ENCODE peak calls at places on chromosomes 7 and 10, in nine cellular contexts. P is SJSA1, J is substantia nigra, X is DND-41, E is breast epithelium, U is heart right ventricle, G is small intestine, I is pancreas, K is Peyer's patch. C is an unnamed sample.

GRCh38 chr10:44366936-44367630 is 17.8 kb downstream of the CXCL12 start:
- DNase-seq in P (no peak), J (no peak), X (no peak), E (no peak), U (no peak), G (no peak), I (no peak), K (no peak), C (no peak)

GRCh38 chr10:94288361-94289116 is 74.2 kb downstream of the NOC3L start:
- DNase-seq in P (no peak), J (no peak), X (no peak), E (no peak), U (no peak), G (no peak), I (no peak), K (no peak), C (no peak)

GRCh38 chr7:93779115-93779514 is 111.4 kb downstream of the TFPI2 start:
- DNase-seq in P (no peak), J (no peak), X (no peak), E (no peak), U (no peak), G (no peak), I (no peak), K (no peak), C (no peak)

GRCh38 chr7:5356751-5357119 is 66.9 kb downstream of the TNRC18 start:
- DNase-seq in P (no peak), J (no peak), X (no peak), E (no peak), U (no peak), G (no peak), I (no peak), K (no peak), C (no peak)

GRCh38 chr7:7719235-7719634 is 828 bp upstream of the RPA3 start:
- DNase-seq in P (peak; percentile 22), J (no peak), X (peak; percentile 81), E (peak; percentile 37), U (no peak), G (peak; percentile 36), I (peak; percentile 63), K (no peak), C (peak; percentile 11)

GRCh38 chr7:119943932-119944600 is 328.9 kb upstream of the KCND2 start:
- DNase-seq in P (no peak), J (no peak), X (no peak), E (no peak), U (no peak), G (no peak), I (no peak), K (no peak), C (no peak)

GRCh38 chr7:1948377-1948796 is 278.3 kb downstream of the ELFN1 start:
- DNase-seq in P (no peak), J (no peak), X (no peak), E (no peak), U (peak; percentile 10), G (no peak), I (no peak), K (peak; percentile 37), C (no peak)

GRCh38 chr7:33186187-33186586 is 56.8 kb downstream of the BBS9 start:
- DNase-seq in P (no peak), J (no peak), X (no peak), E (no peak), U (no peak), G (no peak), I (no peak), K (no peak), C (no peak)

GRCh38 chr7:159143780-159144755 is 599 bp downstream of the VIPR2 start:
- DNase-seq in P (no peak), J (no peak), X (peak; percentile 53), E (peak; percentile 18), U (peak; percentile 57), G (no peak), I (peak; percentile 36), K (no peak), C (no peak)

GRCh38 chr7:94067506-94067905 is 63.4 kb upstream of the BET1 start:
- DNase-seq in P (no peak), J (no peak), X (no peak), E (no peak), U (no peak), G (no peak), I (no peak), K (no peak), C (no peak)

GRCh38 chr7:68258569-68258968 is 1261.9 kb downstream of the TYW1 start:
- DNase-seq in P (no peak), J (no peak), X (no peak), E (no peak), U (no peak), G (no peak), I (no peak), K (no peak), C (no peak)

GRCh38 chr10:1393481-1393880 is 337.3 kb downstream of the WDR37 start:
- DNase-seq in P (no peak), J (no peak), X (no peak), E (peak; percentile 3), U (no peak), G (no peak), I (no peak), K (no peak), C (no peak)

GRCh38 chr10:1394155-1394912 is 338.1 kb downstream of the WDR37 start:
- DNase-seq in P (no peak), J (no peak), X (no peak), E (no peak), U (no peak), G (no peak), I (no peak), K (no peak), C (no peak)

GRCh38 chr10:1395025-1395981 is 339.1 kb downstream of the WDR37 start:
- DNase-seq in P (no peak), J (no peak), X (no peak), E (no peak), U (no peak), G (no peak), I (no peak), K (no peak), C (no peak)

GRCh38 chr10:1392127-1392526 is 335.9 kb downstream of the WDR37 start:
- DNase-seq in P (no peak), J (no peak), X (no peak), E (peak; percentile 3), U (no peak), G (no peak), I (no peak), K (no peak), C (no peak)

DNA sequence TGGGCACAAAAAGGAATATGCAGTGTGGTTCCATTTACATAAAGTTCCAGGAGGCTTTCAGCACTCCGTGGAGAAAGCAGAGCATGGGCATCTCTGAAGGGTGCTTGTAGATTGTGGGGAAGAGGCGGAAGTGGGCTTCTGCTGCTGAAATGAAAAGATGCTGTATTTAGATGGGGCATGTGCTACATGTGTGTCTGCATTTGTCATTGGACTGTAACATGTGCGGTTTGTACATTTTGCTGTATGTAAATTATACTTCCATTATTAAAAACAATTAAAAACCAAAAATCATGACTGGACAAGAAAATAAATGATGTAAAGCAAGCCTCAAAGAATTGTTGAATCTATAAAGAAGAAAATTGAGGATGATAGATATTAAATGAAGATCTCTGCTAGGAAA is 334.0 kb downstream of the WDR37 start:
- DNase-seq in P (no peak), J (no peak), X (no peak), E (no peak), U (no peak), G (no peak), I (no peak), K (no peak), C (no peak)
- H3K27ac ChIP-seq in P (no peak overlapping the region), J (no peak overlapping the region), X (no peak overlapping the region), E (no peak overlapping the region), U (no peak overlapping the region), G (no peak overlapping the region), I (no peak overlapping the region), K (no peak overlapping the region), C (no peak overlapping the region)

GRCh38 chr7:74372060-74372408 is 81.7 kb upstream of the GTF2IRD1 start:
- DNase-seq in P (no peak), J (no peak), X (no peak), E (no peak), U (no peak), G (no peak), I (no peak), K (no peak), C (peak; percentile 72)

GRCh38 chr7:74375726-74376220 is 77.9 kb upstream of the GTF2IRD1 start:
- DNase-seq in P (no peak), J (no peak), X (no peak), E (no peak), U (no peak), G (no peak), I (no peak), K (no peak), C (no peak)

GRCh38 chr7:74373536-74373935 is 80.2 kb upstream of the GTF2IRD1 start:
- DNase-seq in P (no peak), J (no peak), X (no peak), E (no peak), U (no peak), G (no peak), I (no peak), K (no peak), C (no peak)

GRCh38 chr7:74371381-74372059 is 82.2 kb upstream of the GTF2IRD1 start:
- DNase-seq in P (no peak), J (no peak), X (no peak), E (no peak), U (no peak), G (peak; percentile 63), I (peak; percentile 38), K (no peak), C (no peak)

DNA sequence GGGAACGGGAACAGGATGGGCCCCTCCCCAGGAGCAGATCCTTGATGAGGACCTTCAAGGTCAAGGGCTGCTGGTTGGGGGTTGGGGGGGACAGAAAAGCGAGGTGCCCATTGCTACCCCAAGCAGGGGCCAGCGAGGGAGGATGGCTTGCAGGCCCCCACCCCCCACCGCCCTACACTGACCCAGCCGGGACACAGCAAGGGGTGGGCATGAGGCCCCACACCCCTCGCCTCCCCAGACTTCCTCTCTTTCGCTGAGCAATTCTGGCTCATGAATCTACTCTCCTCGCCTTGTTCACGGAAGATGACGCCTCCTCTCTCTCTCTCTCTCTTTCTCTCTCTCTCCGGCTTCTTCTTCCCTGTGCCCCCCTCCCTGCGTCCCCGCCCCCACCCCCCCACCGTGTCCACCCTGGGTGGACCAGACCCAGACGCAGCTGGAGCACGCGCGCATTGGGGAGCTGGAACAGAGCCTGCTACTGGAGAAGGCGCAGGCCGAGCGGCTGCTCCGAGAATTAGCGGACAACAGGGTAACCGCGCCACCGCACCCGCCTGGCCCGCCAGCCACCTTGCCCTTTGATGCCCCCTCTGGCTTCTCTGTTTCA is 81.1 kb upstream of the GTF2IRD1 start:
- DNase-seq in P (no peak), J (no peak), X (no peak), E (no peak), U (peak; percentile 62), G (no peak), I (no peak), K (no peak), C (peak; percentile 54)
- H3K27ac ChIP-seq in P (no peak overlapping the region), J (peak overlapping the region; percentile 95), X (no peak overlapping the region), E (no peak overlapping the region), U (peak overlapping the region; percentile 41), G (no peak overlapping the region), I (no peak overlapping the region), K (peak overlapping the region; percentile 59), C (peak overlapping the region; percentile 94)

GRCh38 chr10:100528123-100528884 is 1.4 kb downstream of the NDUFB8 start:
- DNase-seq in P (no peak), J (no peak), X (no peak), E (no peak), U (no peak), G (no peak), I (no peak), K (no peak), C (no peak)
- H3K27ac ChIP-seq in P (no peak overlapping the region), J (peak overlapping the region; percentile 90), X (peak overlapping the region; percentile 92), E (peak overlapping the region; percentile 80), U (peak overlapping the region; percentile 87), G (no peak overlapping the region), I (no peak overlapping the region), K (no peak overlapping the region), C (no peak overlapping the region)

GRCh38 chr10:37789590-37789989 is 67.8 kb downstream of the ZNF248 start:
- DNase-seq in P (no peak), J (no peak), X (no peak), E (no peak), U (no peak), G (no peak), I (no peak), K (no peak), C (no peak)
- H3K27ac ChIP-seq in P (no peak overlapping the region), J (no peak overlapping the region), X (no peak overlapping the region), E (no peak overlapping the region), U (no peak overlapping the region), G (no peak overlapping the region), I (no peak overlapping the region), K (no peak overlapping the region), C (no peak overlapping the region)

C was measured in caudate nucleus.